ENCODE peak calls at places on chromosome 1, in ten cellular contexts. Q is left lung, T is epithelial cell of proximal tubule, I is IMR-90, A is upper lobe of right lung, O is choroid plexus epithelial cell, F is psoas muscle, W is lung, H is right atrium auricular region, S is fibroblast of pulmonary artery. P is an unnamed sample.

GRCh38 chr1:247411583-247412295 is 4.2 kb upstream of the NLRP3 start:
- DNase-seq in Q (peak; percentile 49), T (no peak), I (no peak), A (no peak), O (no peak), F (no peak), W (no peak), H (no peak), S (no peak), P (no peak)

GRCh38 chr1:159442428-159442827 is 2.9 kb downstream of the OR10J1 start:
- DNase-seq in Q (no peak), T (no peak), I (no peak), A (no peak), O (no peak), F (no peak), W (no peak), H (no peak), S (no peak), P (no peak)

GRCh38 chr1:226411619-226412018 is 3.7 kb upstream of the PARP1 start:
- DNase-seq in Q (no peak), T (no peak), I (no peak), A (no peak), O (no peak), F (no peak), W (no peak), H (no peak), S (no peak), P (no peak)

GRCh38 chr1:28779751-28780150 is 32.2 kb upstream of the OPRD1 start:
- DNase-seq in Q (no peak), T (no peak), I (no peak), A (peak; percentile 22), O (peak; percentile 23), F (no peak), W (no peak), H (no peak), S (no peak), P (no peak)

GRCh38 chr1:156097499-156098178 is 15.4 kb upstream of the MEX3A start:
- DNase-seq in Q (no peak), T (no peak), I (no peak), A (no peak), O (no peak), F (no peak), W (no peak), H (no peak), S (no peak), P (no peak)

GRCh38 chr1:53518775-53519174 is 59.6 kb downstream of the DMRTB1 start:
- DNase-seq in Q (no peak), T (no peak), I (no peak), A (no peak), O (no peak), F (no peak), W (no peak), H (no peak), S (no peak), P (no peak)

GRCh38 chr1:231421616-231421970 is 494 bp downstream of the EGLN1 start:
- DNase-seq in Q (peak; percentile 46), T (no peak), I (peak; percentile 43), A (no peak), O (peak; percentile 54), F (no peak), W (no peak), H (no peak), S (peak; percentile 46), P (no peak)

GRCh38 chr1:172002725-172003345 is 161.5 kb downstream of the DNM3 start:
- DNase-seq in Q (no peak), T (peak; percentile 13), I (peak; percentile 73), A (no peak), O (peak; percentile 84), F (no peak), W (no peak), H (no peak), S (peak; percentile 83), P (peak; percentile 55)

GRCh38 chr1:161333166-161333565 is 19.0 kb downstream of the SDHC start:
- DNase-seq in Q (no peak), T (no peak), I (no peak), A (no peak), O (no peak), F (no peak), W (no peak), H (no peak), S (no peak), P (no peak)

GRCh38 chr1:244796719-244797406 is 38.6 kb upstream of the COX20 start:
- DNase-seq in Q (no peak), T (no peak), I (peak; percentile 68), A (no peak), O (peak; percentile 79), F (no peak), W (peak; percentile 70), H (peak; percentile 74), S (peak; percentile 84), P (peak; percentile 62)

GRCh38 chr1:156959414-156959813 is 39.0 kb downstream of the LRRC71 start:
- DNase-seq in Q (no peak), T (no peak), I (peak; percentile 77), A (no peak), O (peak; percentile 48), F (no peak), W (no peak), H (no peak), S (no peak), P (no peak)

GRCh38 chr1:42934111-42934510 is 24.6 kb downstream of the SLC2A1 start:
- DNase-seq in Q (peak; percentile 72), T (no peak), I (no peak), A (peak; percentile 65), O (no peak), F (no peak), W (peak; percentile 65), H (no peak), S (no peak), P (no peak)

GRCh38 chr1:212062832-212063438 is 27.4 kb downstream of the DTL start:
- DNase-seq in Q (no peak), T (no peak), I (peak; percentile 57), A (no peak), O (peak; percentile 67), F (no peak), W (no peak), H (no peak), S (peak; percentile 61), P (peak; percentile 24)

GRCh38 chr1:236494586-236495207 is 29.1 kb upstream of the LGALS8 start:
- DNase-seq in Q (no peak), T (no peak), I (peak; percentile 18), A (no peak), O (peak; percentile 37), F (no peak), W (no peak), H (peak; percentile 9), S (no peak), P (no peak)

GRCh38 chr1:244211559-244211944 is 160.5 kb downstream of the ZBTB18 start:
- DNase-seq in Q (no peak), T (no peak), I (peak; percentile 13), A (no peak), O (peak; percentile 56), F (peak; percentile 20), W (no peak), H (no peak), S (peak; percentile 88), P (no peak)

GRCh38 chr1:39901486-39902120 is at the start of gene MYCL:
- DNase-seq in Q (peak; percentile 87), T (no peak), I (peak; percentile 60), A (peak; percentile 95), O (no peak), F (peak; percentile 58), W (peak; percentile 88), H (no peak), S (peak; percentile 61), P (no peak)

GRCh38 chr1:204419064-204419403 is 7.4 kb upstream of the PPP1R15B start:
- DNase-seq in Q (no peak), T (no peak), I (peak; percentile 52), A (no peak), O (no peak), F (no peak), W (no peak), H (no peak), S (no peak), P (no peak)
- H3K4me3 ChIP-seq in Q (no peak overlapping the region), T (no peak overlapping the region), I (no peak overlapping the region), A (no peak overlapping the region), O (no peak overlapping the region), F (no peak overlapping the region), W (no peak overlapping the region), H (no peak overlapping the region), S (no peak overlapping the region), P (no peak overlapping the region)

GRCh38 chr1:9101510-9102146 is 27.3 kb downstream of the GPR157 start:
- DNase-seq in Q (no peak), T (no peak), I (peak; percentile 68), A (no peak), O (peak; percentile 83), F (no peak), W (no peak), H (no peak), S (peak; percentile 71), P (peak; percentile 44)

GRCh38 chr1:9097947-9098705 is 28.7 kb upstream of the SLC2A5 start:
- DNase-seq in Q (no peak), T (no peak), I (no peak), A (no peak), O (no peak), F (no peak), W (no peak), H (no peak), S (no peak), P (no peak)

GRCh38 chr1:9100471-9101043 is 28.3 kb downstream of the GPR157 start:
- DNase-seq in Q (no peak), T (no peak), I (peak; percentile 83), A (no peak), O (peak; percentile 38), F (no peak), W (no peak), H (no peak), S (no peak), P (no peak)

GRCh38 chr1:9095818-9096217 is 26.4 kb upstream of the SLC2A5 start:
- DNase-seq in Q (no peak), T (no peak), I (no peak), A (no peak), O (no peak), F (no peak), W (no peak), H (no peak), S (no peak), P (no peak)

GRCh38 chr1:9099555-9099954 is 29.3 kb downstream of the GPR157 start:
- DNase-seq in Q (no peak), T (no peak), I (no peak), A (no peak), O (no peak), F (no peak), W (no peak), H (no peak), S (no peak), P (no peak)
- TF ChIP-seq CTCF in Q (no peak), T (peak; percentile 20), I (no peak), A (no peak), O (no peak), F (no peak), W (no peak), H (no peak), S (no peak), P (no peak)

GRCh38 chr1:21944261-21945074 is 7.4 kb upstream of the HSPG2 start:
- DNase-seq in Q (no peak), T (no peak), I (no peak), A (no peak), O (no peak), F (no peak), W (no peak), H (no peak), S (peak; percentile 66), P (no peak)
- H3K4me3 ChIP-seq in Q (no peak overlapping the region), T (no peak overlapping the region), I (no peak overlapping the region), A (no peak overlapping the region), O (no peak overlapping the region), F (no peak overlapping the region), W (no peak overlapping the region), H (no peak overlapping the region), S (no peak overlapping the region), P (no peak overlapping the region)

DNA sequence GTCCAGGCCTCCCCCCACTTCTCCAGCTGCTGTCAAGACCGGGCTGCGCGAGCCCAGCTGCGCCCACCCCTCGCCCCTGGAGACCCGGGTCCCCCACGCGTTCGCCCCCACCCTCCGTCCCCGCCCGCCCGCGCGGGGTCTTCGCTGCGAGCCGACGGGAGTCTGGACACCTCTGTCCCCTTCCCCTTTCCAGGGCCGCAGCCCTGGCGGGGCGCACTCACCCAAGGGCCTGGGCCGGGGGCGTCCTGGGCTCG is 197 bp downstream of the RAP1GAP start:
- DNase-seq in Q (no peak), T (no peak), I (no peak), A (no peak), O (no peak), F (no peak), W (no peak), H (no peak), S (no peak), P (no peak)
- TF ChIP-seq CTCF in Q (no peak), T (no peak), I (no peak), A (no peak), O (no peak), F (no peak), W (no peak), H (no peak), S (no peak), P (no peak)

P was measured in astrocyte of the cerebellum.